ENCODE peak calls at places on chromosomes 1 and 21, in six cellular contexts. J is heart right ventricle; G is heart left ventricle; B is effector memory CD4-positive, alpha-beta T cell; A is right cardiac atrium; L is body of pancreas. T is an unnamed sample.

GRCh38 chr1:1616838-1617237 is 1.5 kb downstream of the MIB2 start:
- DNase-seq in J (no peak), G (peak), B (no peak), A (no peak), L (no peak), T (no peak)

GRCh38 chr1:171898956-171899355 is 57.7 kb downstream of the DNM3 start:
- DNase-seq in J (no peak), G (no peak), B (no peak), A (no peak), L (no peak), T (no peak)

GRCh38 chr1:13707211-13707610 is 7.2 kb downstream of the PRDM2 start:
- DNase-seq in J (no peak), G (no peak), B (no peak), A (no peak), L (no peak), T (no peak)

GRCh38 chr1:45765999-45766792 is 15.7 kb upstream of the IPP start:
- DNase-seq in J (no peak), G (no peak), B (no peak), A (no peak), L (no peak), T (no peak)

GRCh38 chr1:62093261-62093660 is 101.4 kb upstream of the L1TD1 start:
- DNase-seq in J (no peak), G (no peak), B (no peak), A (no peak), L (no peak), T (no peak)

GRCh38 chr1:228198977-228199590 is 8.8 kb upstream of the OBSCN start:
- DNase-seq in J (no peak), G (no peak), B (no peak), A (no peak), L (no peak), T (no peak)

GRCh38 chr1:56068210-56068609 is 511.2 kb downstream of the PLPP3 start:
- DNase-seq in J (no peak), G (no peak), B (no peak), A (no peak), L (no peak), T (no peak)

GRCh38 chr1:184160942-184161698 is 109.6 kb downstream of the TSEN15 start:
- DNase-seq in J (no peak), G (peak), B (no peak), A (peak), L (no peak), T (no peak)

GRCh38 chr1:227417622-227418245 is 99.4 kb upstream of the CDC42BPA start:
- DNase-seq in J (no peak), G (no peak), B (no peak), A (no peak), L (no peak), T (no peak)

GRCh38 chr1:223683586-223684487 is 18.3 kb upstream of the CAPN8 start:
- DNase-seq in J (peak), G (peak), B (peak), A (peak), L (peak), T (peak)

GRCh38 chr1:227950735-227951224 is 3.0 kb upstream of the WNT9A start:
- DNase-seq in J (no peak), G (no peak), B (no peak), A (no peak), L (no peak), T (no peak)

GRCh38 chr1:66980745-66981367 is 56.1 kb downstream of the MIER1 start:
- DNase-seq in J (no peak), G (no peak), B (no peak), A (no peak), L (no peak), T (no peak)

GRCh38 chr1:208349679-208350330 is 105.6 kb upstream of the PLXNA2 start:
- DNase-seq in J (no peak), G (no peak), B (no peak), A (no peak), L (no peak), T (no peak)

GRCh38 chr21:41432567-41433460 is 6.8 kb downstream of the MX1 start:
- DNase-seq in J (no peak), G (no peak), B (no peak), A (no peak), L (no peak), T (no peak)

GRCh38 chr1:173451981-173452380 is 25.2 kb upstream of the PRDX6 start:
- DNase-seq in J (peak), G (peak), B (no peak), A (no peak), L (peak), T (no peak)

GRCh38 chr21:33893917-33894316 is 21.7 kb downstream of the ATP5PO start:
- DNase-seq in J (no peak), G (no peak), B (no peak), A (no peak), L (no peak), T (no peak)

GRCh38 chr1:106134561-106134960 is 921.9 kb upstream of the PRMT6 start:
- DNase-seq in J (no peak), G (no peak), B (no peak), A (no peak), L (no peak), T (no peak)

GRCh38 chr1:24963099-24963872 is 33.2 kb upstream of the RUNX3 start:
- DNase-seq in J (no peak), G (peak), B (peak), A (no peak), L (no peak), T (no peak)

GRCh38 chr1:17401841-17402240 is 29.8 kb downstream of the PADI6 start:
- DNase-seq in J (no peak), G (no peak), B (no peak), A (no peak), L (no peak), T (no peak)

GRCh38 chr1:198113302-198113701 is 43.5 kb upstream of the NEK7 start:
- DNase-seq in J (no peak), G (no peak), B (no peak), A (no peak), L (no peak), T (no peak)

GRCh38 chr21:37281993-37282392 is 14.9 kb upstream of the VPS26C start:
- DNase-seq in J (no peak), G (no peak), B (no peak), A (no peak), L (no peak), T (no peak)

GRCh38 chr1:185823471-185823870 is 89.3 kb downstream of the HMCN1 start:
- DNase-seq in J (no peak), G (no peak), B (no peak), A (no peak), L (no peak), T (no peak)

GRCh38 chr21:19402870-19403269 is 999.3 kb upstream of the TMPRSS15 start:
- DNase-seq in J (no peak), G (no peak), B (no peak), A (no peak), L (no peak), T (no peak)

GRCh38 chr1:23101891-23102688 is 66.6 kb downstream of the LUZP1 start:
- DNase-seq in J (no peak), G (no peak), B (no peak), A (peak), L (no peak), T (peak)

GRCh38 chr21:32770514-32771133 is 931 bp downstream of the PAXBP1 start:
- DNase-seq in J (no peak), G (no peak), B (no peak), A (no peak), L (no peak), T (no peak)

GRCh38 chr1:113809651-113810602 is 2.3 kb downstream of the RSBN1 start:
- DNase-seq in J (no peak), G (no peak), B (no peak), A (no peak), L (no peak), T (peak)

GRCh38 chr1:98668733-98669132 is 7.2 kb downstream of the SNX7 start:
- DNase-seq in J (no peak), G (no peak), B (no peak), A (no peak), L (no peak), T (no peak)

GRCh38 chr1:36664564-36665287 is 182.0 kb upstream of the CSF3R start:
- DNase-seq in J (no peak), G (no peak), B (no peak), A (no peak), L (peak), T (no peak)

DNA sequence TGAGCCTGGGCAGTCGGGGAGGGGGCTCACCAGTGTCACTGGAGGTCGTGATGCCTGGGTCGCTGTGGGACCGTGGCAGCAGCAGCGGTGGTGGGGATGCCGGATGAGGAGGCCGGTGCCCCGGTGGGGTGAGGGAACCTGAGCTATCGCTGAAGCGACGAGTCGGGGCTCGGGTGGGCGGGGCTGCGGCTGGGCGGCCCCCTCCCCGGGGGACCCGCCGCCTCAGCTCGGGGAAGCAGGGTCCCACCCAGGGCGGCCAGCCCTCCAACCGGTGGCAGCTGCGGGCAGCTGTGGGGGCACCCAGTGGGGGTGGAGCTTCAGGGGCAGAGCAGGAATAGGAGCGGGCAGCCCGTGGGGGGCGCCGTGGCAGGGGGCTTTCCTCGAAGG is 5.0 kb downstream of the ENTREP3 start:
- DNase-seq in J (no peak), G (peak), B (peak), A (no peak), L (no peak), T (no peak)
- H3K4me3 ChIP-seq in J (no peak), G (no peak), B (peak), A (no peak), L (no peak), T (peak)

GRCh38 chr1:53984701-53985100 is 33.3 kb downstream of the LDLRAD1 start:
- DNase-seq in J (no peak), G (no peak), B (no peak), A (no peak), L (no peak), T (no peak)

GRCh38 chr1:53981220-53981619 is 35.1 kb downstream of the LRRC42 start:
- DNase-seq in J (no peak), G (no peak), B (no peak), A (no peak), L (no peak), T (no peak)

GRCh38 chr1:53982762-53983101 is 35.3 kb downstream of the LDLRAD1 start:
- DNase-seq in J (no peak), G (no peak), B (no peak), A (no peak), L (no peak), T (no peak)

GRCh38 chr1:53979712-53980450 is 33.7 kb downstream of the LRRC42 start:
- DNase-seq in J (no peak), G (no peak), B (no peak), A (no peak), L (no peak), T (no peak)

GRCh38 chr1:53982034-53982761 is 35.8 kb downstream of the LDLRAD1 start:
- DNase-seq in J (no peak), G (peak), B (no peak), A (peak), L (peak), T (peak)
- H3K4me3 ChIP-seq in J (peak), G (no peak), B (no peak), A (peak), L (peak), T (peak)

GRCh38 chr21:15491100-15491499 is 238.7 kb upstream of the USP25 start:
- DNase-seq in J (no peak), G (no peak), B (no peak), A (no peak), L (no peak), T (no peak)

GRCh38 chr21:15498455-15498854 is 231.3 kb upstream of the USP25 start:
- DNase-seq in J (no peak), G (no peak), B (no peak), A (no peak), L (no peak), T (no peak)

GRCh38 chr21:15494481-15494880 is 235.3 kb upstream of the USP25 start:
- DNase-seq in J (no peak), G (no peak), B (no peak), A (no peak), L (no peak), T (no peak)

GRCh38 chr21:15495965-15496364 is 233.8 kb upstream of the USP25 start:
- DNase-seq in J (no peak), G (no peak), B (no peak), A (no peak), L (no peak), T (no peak)

GRCh38 chr21:15496896-15497295 is 232.9 kb upstream of the USP25 start:
- DNase-seq in J (no peak), G (no peak), B (no peak), A (no peak), L (no peak), T (no peak)
- H3K4me3 ChIP-seq in J (no peak), G (no peak), B (no peak), A (no peak), L (no peak), T (no peak)

DNA sequence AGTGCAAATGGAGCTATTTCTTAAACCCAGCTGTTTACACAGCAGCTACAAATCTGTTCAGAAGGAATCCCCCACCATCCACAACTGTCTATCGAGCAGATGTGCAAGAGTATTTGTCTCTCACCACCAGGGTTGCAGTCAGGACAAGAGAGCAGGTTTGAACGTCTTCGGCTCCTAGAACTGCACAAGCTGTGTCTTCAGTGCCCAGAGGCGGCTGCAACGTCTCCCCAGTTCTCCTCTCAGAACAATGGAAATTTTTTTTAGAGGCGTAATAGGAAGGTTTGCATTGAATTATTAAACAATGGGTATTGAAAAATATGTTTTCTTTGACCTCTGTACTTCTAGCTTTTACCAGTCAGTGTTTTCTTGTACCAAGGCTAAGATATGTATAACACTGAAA is 7.3 kb downstream of the OVAAL start:
- DNase-seq in J (no peak), G (no peak), B (no peak), A (no peak), L (no peak), T (no peak)
- H3K4me3 ChIP-seq in J (no peak), G (no peak), B (no peak), A (peak), L (no peak), T (no peak)